ENCODE peak calls at places on chromosomes 5 and 9, in seven cellular contexts. X is MCF 10A; H is stimulated activated effector memory CD8-positive, alpha-beta T cell treated with anti-CD3 and anti-CD28 coated beads, Interleukin-12 subunit alpha, Interleukin-12 subunit beta, amount 100 ng/mL, for 72 hours; S is dorsolateral prefrontal cortex; K is GM13977; J is iris pigment epithelial cell; Z is foreskin keratinocyte. R is an unnamed sample.

GRCh38 chr5:76204713-76205112 is 121.5 kb downstream of the SV2C start:
- DNase-seq in X (peak; percentile 40), H (no peak), S (no peak), K (no peak), J (no peak), Z (peak; percentile 53), R (no peak)

GRCh38 chr5:124474821-124475220 is 271.6 kb downstream of the ZNF608 start:
- DNase-seq in X (no peak), H (no peak), S (no peak), K (no peak), J (no peak), Z (no peak), R (no peak)

GRCh38 chr5:10634056-10634455 is 70.2 kb downstream of the ANKRD33B start:
- DNase-seq in X (no peak), H (no peak), S (no peak), K (no peak), J (no peak), Z (no peak), R (no peak)

GRCh38 chr5:175444060-175444904 is at the start of gene DRD1:
- DNase-seq in X (no peak), H (peak; percentile 51), S (no peak), K (peak; percentile 83), J (peak; percentile 25), Z (no peak), R (no peak)

GRCh38 chr5:73797142-73797530 is 171.1 kb downstream of the ARHGEF28 start:
- DNase-seq in X (no peak), H (no peak), S (no peak), K (no peak), J (peak; percentile 50), Z (no peak), R (no peak)

GRCh38 chr9:127099664-127100063 is 22.8 kb downstream of the ANGPTL2 start:
- DNase-seq in X (no peak), H (no peak), S (no peak), K (no peak), J (no peak), Z (no peak), R (no peak)

GRCh38 chr9:113955076-113955752 is 79.1 kb downstream of the ZNF618 start:
- DNase-seq in X (peak; percentile 38), H (no peak), S (no peak), K (no peak), J (peak; percentile 84), Z (no peak), R (no peak)

GRCh38 chr5:140639093-140639821 is at the start of gene TMCO6:
- DNase-seq in X (peak; percentile 99), H (peak; percentile 87), S (peak; percentile 96), K (peak; percentile 99), J (peak; percentile 94), Z (peak; percentile 69), R (peak; percentile 89)

GRCh38 chr5:42620579-42621216 is 135.9 kb upstream of the CCDC152 start:
- DNase-seq in X (peak; percentile 70), H (no peak), S (no peak), K (no peak), J (no peak), Z (no peak), R (no peak)

GRCh38 chr9:5800969-5801738 is 31.8 kb downstream of the ERMP1 start:
- DNase-seq in X (peak; percentile 10), H (no peak), S (no peak), K (no peak), J (no peak), Z (no peak), R (no peak)

GRCh38 chr5:138668451-138668850 is 84.8 kb upstream of the CTNNA1 start:
- DNase-seq in X (no peak), H (no peak), S (no peak), K (no peak), J (no peak), Z (no peak), R (no peak)

GRCh38 chr5:36073595-36074216 is 7.0 kb upstream of the UGT3A2 start:
- DNase-seq in X (no peak), H (no peak), S (no peak), K (peak; percentile 24), J (no peak), Z (no peak), R (no peak)

GRCh38 chr9:113580041-113580953 is 116.8 kb downstream of the RGS3 start:
- DNase-seq in X (peak; percentile 90), H (peak; percentile 49), S (peak; percentile 58), K (peak; percentile 64), J (peak; percentile 44), Z (no peak), R (no peak)

GRCh38 chr9:136703231-136703870 is 9.0 kb upstream of the DIPK1B start:
- DNase-seq in X (no peak), H (no peak), S (no peak), K (no peak), J (no peak), Z (no peak), R (no peak)

GRCh38 chr9:35646583-35647265 is 4.0 kb downstream of the SIT1 start:
- DNase-seq in X (peak; percentile 88), H (peak; percentile 96), S (peak; percentile 86), K (peak; percentile 92), J (peak; percentile 84), Z (peak; percentile 60), R (peak; percentile 85)

GRCh38 chr9:132943677-132944293 is 631 bp downstream of the TSC1 start:
- DNase-seq in X (no peak), H (no peak), S (no peak), K (peak; percentile 30), J (no peak), Z (no peak), R (no peak)

GRCh38 chr9:69649566-69650260 is 22.5 kb downstream of the APBA1 start:
- DNase-seq in X (no peak), H (no peak), S (no peak), K (no peak), J (peak; percentile 34), Z (no peak), R (no peak)

GRCh38 chr5:146568161-146568560 is 52.2 kb upstream of the GPR151 start:
- DNase-seq in X (no peak), H (no peak), S (no peak), K (no peak), J (no peak), Z (no peak), R (no peak)

GRCh38 chr5:9239071-9239470 is 306.8 kb downstream of the SEMA5A start:
- DNase-seq in X (no peak), H (no peak), S (no peak), K (no peak), J (peak; percentile 61), Z (peak; percentile 82), R (no peak)

GRCh38 chr5:179794575-179794974 is 789 bp downstream of the LTC4S start:
- DNase-seq in X (no peak), H (no peak), S (no peak), K (no peak), J (no peak), Z (no peak), R (no peak)

GRCh38 chr9:137136926-137137607 is 1.9 kb upstream of the GRIN1 start:
- DNase-seq in X (no peak), H (no peak), S (no peak), K (no peak), J (no peak), Z (no peak), R (no peak)

R was measured in omental fat pad.